ENCODE peak calls at places on chromosomes 3 and 15, in six cellular contexts. G is H9, B is endothelial cell of umbilical vein, C is left ventricle myocardium inferior, A is ovary, N is fibroblast of lung. I is an unnamed sample.

GRCh38 chr3:190494907-190495306 is 19.0 kb upstream of the IL1RAP start:
- DNase-seq in N (no peak), C (no peak), B (no peak), A (no peak), G (no peak), I (no peak)

GRCh38 chr3:13420051-13420816 is at the start of gene NUP210:
- DNase-seq in G (peak; percentile 67), C (peak; percentile 22), N (no peak), A (no peak), B (no peak), I (peak; percentile 78)

GRCh38 chr3:81985996-81986723 is 224.7 kb upstream of the GBE1 start:
- DNase-seq in N (no peak), C (no peak), B (no peak), G (peak; percentile 45), A (no peak), I (no peak)

GRCh38 chr3:128794067-128794768 is 68.2 kb downstream of the RAB7A start:
- DNase-seq in N (peak; percentile 95), B (peak; percentile 54), A (no peak), G (no peak), C (no peak), I (peak; percentile 16)

GRCh38 chr3:61966200-61966599 is 404.8 kb downstream of the PTPRG start:
- DNase-seq in B (no peak), C (no peak), G (no peak), N (peak; percentile 42), A (no peak), I (no peak)

GRCh38 chr3:25855281-25855680 is 65.4 kb downstream of the OXSM start:
- DNase-seq in B (peak; percentile 7), G (no peak), A (no peak), C (no peak), N (peak; percentile 57), I (no peak)

GRCh38 chr3:196988241-196989029 is 19.8 kb upstream of the PIGZ start:
- DNase-seq in N (no peak), C (peak; percentile 18), A (no peak), G (peak; percentile 68), B (no peak), I (peak; percentile 81)

GRCh38 chr3:27789420-27789819 is 67.3 kb upstream of the EOMES start:
- DNase-seq in G (no peak), A (no peak), C (no peak), B (no peak), N (no peak), I (no peak)

GRCh38 chr3:150436161-150436560 is 28.1 kb downstream of the TSC22D2 start:
- DNase-seq in G (no peak), C (no peak), A (no peak), N (no peak), B (no peak), I (no peak)
- H3K27ac ChIP-seq in G (no peak overlapping the region), C (no peak overlapping the region), A (no peak overlapping the region), N (no peak overlapping the region), B (no peak overlapping the region), I (no peak overlapping the region)

GRCh38 chr3:18225709-18226108 is 199.4 kb downstream of the SATB1 start:
- DNase-seq in N (no peak), A (no peak), B (no peak), G (no peak), C (no peak), I (no peak)
- H3K27ac ChIP-seq in N (no peak overlapping the region), A (no peak overlapping the region), B (no peak overlapping the region), G (no peak overlapping the region), C (no peak overlapping the region), I (no peak overlapping the region)

GRCh38 chr3:123980539-123980938 is 11.4 kb downstream of the ROPN1 start:
- DNase-seq in B (no peak), C (no peak), A (no peak), N (no peak), G (no peak), I (no peak)
- H3K27ac ChIP-seq in B (no peak overlapping the region), C (no peak overlapping the region), A (no peak overlapping the region), N (no peak overlapping the region), G (no peak overlapping the region), I (no peak overlapping the region)

GRCh38 chr3:143314291-143315093 is 194.9 kb downstream of the CHST2 start:
- DNase-seq in A (no peak), C (no peak), N (no peak), B (no peak), G (no peak), I (no peak)
- H3K27ac ChIP-seq in A (no peak overlapping the region), C (no peak overlapping the region), N (peak overlapping the region; percentile 38), B (no peak overlapping the region), G (no peak overlapping the region), I (peak overlapping the region; percentile 37)

GRCh38 chr3:69385723-69386483 is at the start of gene FRMD4B:
- DNase-seq in G (peak; percentile 50), C (peak; percentile 85), A (peak; percentile 60), B (peak; percentile 74), N (peak; percentile 24), I (peak; percentile 58)

GRCh38 chr3:69386535-69387385 is 872 bp upstream of the FRMD4B start:
- DNase-seq in G (no peak), C (no peak), N (no peak), B (no peak), A (no peak), I (no peak)

GRCh38 chr3:69388241-69388640 is 2.4 kb upstream of the FRMD4B start:
- DNase-seq in B (no peak), N (no peak), G (no peak), C (no peak), A (no peak), I (no peak)

GRCh38 chr3:69384379-69384778 is 1.5 kb downstream of the FRMD4B start:
- DNase-seq in A (no peak), C (no peak), G (no peak), B (no peak), N (no peak), I (no peak)

GRCh38 chr3:69385033-69385722 is 710 bp downstream of the FRMD4B start:
- DNase-seq in G (no peak), N (no peak), A (no peak), B (no peak), C (no peak), I (no peak)
- H3K27ac ChIP-seq in G (no peak overlapping the region), N (no peak overlapping the region), A (no peak overlapping the region), B (no peak overlapping the region), C (peak overlapping the region; percentile 86), I (no peak overlapping the region)

GRCh38 chr15:45588199-45588910 is 1.2 kb downstream of the BLOC1S6 start:
- DNase-seq in B (peak; percentile 43), N (peak; percentile 17), C (no peak), A (no peak), G (no peak), I (peak; percentile 15)

GRCh38 chr15:45587861-45588170 is 637 bp downstream of the BLOC1S6 start:
- DNase-seq in A (no peak), B (no peak), N (no peak), G (no peak), C (no peak), I (no peak)

GRCh38 chr15:45585069-45585468 is 2.1 kb upstream of the BLOC1S6 start:
- DNase-seq in G (no peak), N (no peak), C (no peak), A (no peak), B (no peak), I (no peak)

GRCh38 chr15:45586990-45587860 is at the start of gene BLOC1S6:
- DNase-seq in B (peak; percentile 92), G (peak; percentile 93), C (peak; percentile 90), N (peak; percentile 91), A (peak; percentile 93), I (peak; percentile 95)

DNA sequence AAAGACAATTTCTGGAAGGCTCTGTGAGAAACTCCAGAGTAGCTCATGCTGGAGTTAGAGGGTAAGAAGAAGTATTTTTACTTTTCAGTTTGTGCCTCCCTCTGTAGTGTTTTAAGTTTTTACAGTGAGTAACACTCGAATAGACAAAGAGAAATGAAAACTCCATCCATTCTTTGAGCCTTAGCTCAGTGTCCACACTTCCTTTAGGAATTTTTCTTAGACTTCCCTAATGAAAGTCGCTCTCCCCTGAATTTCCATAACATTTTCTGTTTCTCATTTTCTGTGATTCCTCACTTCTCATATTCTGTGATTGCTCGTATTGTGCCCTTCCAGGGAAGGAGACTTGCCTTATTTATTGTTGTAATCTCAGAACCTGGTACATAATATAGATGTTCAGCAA is 2.1 kb downstream of the BLOC1S6 start:
- DNase-seq in B (no peak), A (no peak), N (peak; percentile 53), C (no peak), G (no peak), I (no peak)
- H3K27ac ChIP-seq in B (no peak overlapping the region), A (no peak overlapping the region), N (no peak overlapping the region), C (no peak overlapping the region), G (no peak overlapping the region), I (peak overlapping the region; percentile 98)

GRCh38 chr3:186932281-186933181 is 2.2 kb downstream of the ST6GAL1 start:
- DNase-seq in A (no peak), C (no peak), G (no peak), N (no peak), B (peak; percentile 96), I (no peak)

GRCh38 chr3:186930143-186930638 is at the start of gene ST6GAL1:
- DNase-seq in A (peak; percentile 53), B (peak; percentile 93), C (peak; percentile 77), G (peak; percentile 89), N (peak; percentile 59), I (peak; percentile 54)

GRCh38 chr3:186931487-186932280 is 1.4 kb downstream of the ST6GAL1 start:
- DNase-seq in C (peak; percentile 61), B (peak; percentile 56), G (peak; percentile 64), N (peak; percentile 52), A (peak; percentile 25), I (peak; percentile 79)

GRCh38 chr3:186929676-186930075 is 650 bp upstream of the ST6GAL1 start:
- DNase-seq in N (no peak), A (no peak), B (no peak), C (no peak), G (no peak), I (no peak)

DNA sequence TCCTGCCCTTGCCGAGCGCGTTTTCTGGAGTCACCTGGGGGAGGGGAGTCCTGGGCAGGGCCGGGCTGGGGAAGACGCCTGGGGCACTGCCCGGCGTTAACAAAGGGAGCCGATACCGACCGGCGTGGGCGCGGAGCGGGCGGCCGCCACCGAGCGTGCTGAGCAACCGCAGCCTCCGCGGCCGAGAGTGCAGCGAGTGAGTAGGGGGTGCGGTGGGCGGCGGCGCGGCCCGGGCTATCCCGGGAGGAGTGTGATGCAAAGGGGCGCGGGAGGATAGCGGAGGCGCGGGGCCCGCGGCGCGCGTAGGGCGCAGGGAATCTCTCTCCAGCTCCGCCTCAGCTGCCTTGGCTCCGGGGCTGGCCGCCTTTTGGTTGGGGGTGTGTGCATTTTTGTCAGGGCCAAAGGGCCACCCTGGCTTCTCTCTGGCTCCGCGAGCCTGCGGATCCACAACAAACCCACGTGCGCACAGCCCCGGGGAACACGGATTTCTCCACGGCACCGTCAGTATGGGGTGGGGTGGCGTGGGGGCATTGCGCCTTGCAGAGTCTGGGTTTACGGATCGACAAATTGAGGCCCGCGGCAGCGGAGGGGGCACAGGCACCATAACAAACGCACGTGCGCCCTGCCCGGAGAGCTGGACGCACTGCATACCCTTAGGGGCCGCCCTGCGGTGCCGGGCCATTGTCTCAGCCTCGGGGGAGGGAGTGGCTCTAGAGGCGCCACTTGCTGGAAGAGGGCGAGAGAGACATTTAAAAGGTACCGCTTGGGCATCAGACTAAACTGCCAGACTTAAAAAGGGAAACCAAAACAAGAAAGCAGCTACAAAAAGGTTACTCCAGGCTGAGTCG is 537 bp downstream of the ST6GAL1 start:
- DNase-seq in G (peak; percentile 89), N (peak; percentile 56), B (peak; percentile 81), A (peak; percentile 34), C (peak; percentile 75), I (peak; percentile 73)
- H3K27ac ChIP-seq in G (no peak overlapping the region), N (no peak overlapping the region), B (peak overlapping the region; percentile 53), A (peak overlapping the region; percentile 53), C (peak overlapping the region; percentile 98), I (peak overlapping the region; percentile 80)

I was measured in hepatocyte.